ENCODE peak calls at places on chromosomes 2 and 18, in four cellular contexts. Q is PC-3, R is OCI-LY7, P is SK-N-SH. U is an unnamed sample.
A peak's percentile ranks its signal among the peaks of the same experiment; 100 is the strongest.

GRCh38 chr2:183541766-183542165 is 417.5 kb downstream of the NUP35 start:
- DNase-seq in Q (peak; percentile 46), R (no peak), P (no peak), U (no peak)

GRCh38 chr2:95343429-95344207 is 46.5 kb downstream of the KCNIP3 start:
- DNase-seq in Q (peak; percentile 78), R (no peak), P (no peak), U (no peak)

GRCh38 chr18:79876497-79876896 is 75.0 kb downstream of the SLC66A2 start:
- DNase-seq in Q (peak; percentile 52), R (no peak), P (peak; percentile 22), U (no peak)

GRCh38 chr2:88227446-88227845 is 57.3 kb downstream of the THNSL2 start:
- DNase-seq in Q (no peak), R (no peak), P (no peak), U (peak; percentile 26)

GRCh38 chr18:13316066-13316465 is 97.5 kb downstream of the LDLRAD4 start:
- DNase-seq in Q (no peak), R (peak; percentile 11), P (no peak), U (no peak)

GRCh38 chr2:127536707-127537106 is 1.2 kb downstream of the MYO7B start:
- DNase-seq in Q (no peak), R (no peak), P (no peak), U (no peak)

GRCh38 chr2:30272286-30272685 is 41.0 kb downstream of the LBH start:
- DNase-seq in Q (no peak), R (no peak), P (no peak), U (no peak)

GRCh38 chr2:187826023-187826422 is 271.8 kb upstream of the TFPI start:
- DNase-seq in Q (peak; percentile 15), R (no peak), P (peak; percentile 16), U (no peak)

GRCh38 chr18:6370886-6371635 is 43.6 kb downstream of the L3MBTL4 start:
- DNase-seq in Q (peak; percentile 46), R (no peak), P (peak; percentile 56), U (no peak)

GRCh38 chr2:84701880-84702279 is 179.0 kb downstream of the TRABD2A start:
- DNase-seq in Q (peak; percentile 11), R (no peak), P (no peak), U (no peak)

GRCh38 chr2:201273330-201273983 is 13.1 kb downstream of the CASP8 start:
- DNase-seq in Q (no peak), R (no peak), P (no peak), U (no peak)

GRCh38 chr2:55885129-55885943 is 38.2 kb downstream of the EFEMP1 start:
- DNase-seq in Q (peak; percentile 88), R (no peak), P (no peak), U (no peak)

GRCh38 chr18:2709316-2709715 is 53.8 kb downstream of the SMCHD1 start:
- DNase-seq in Q (no peak), R (no peak), P (no peak), U (no peak)

GRCh38 chr2:230202430-230203109 is 17.2 kb downstream of the SP110 start:
- DNase-seq in Q (no peak), R (peak; percentile 74), P (no peak), U (no peak)

GRCh38 chr2:115427436-115427835 is 985.0 kb downstream of the DPP10 start:
- DNase-seq in Q (no peak), R (no peak), P (no peak), U (no peak)

GRCh38 chr2:142545036-142545435 is 332.4 kb upstream of the KYNU start:
- DNase-seq in Q (no peak), R (no peak), P (no peak), U (no peak)

GRCh38 chr2:126978333-126978732 is 79.6 kb downstream of the TEX51 start:
- DNase-seq in Q (no peak), R (no peak), P (no peak), U (no peak)

GRCh38 chr2:178949584-178949983 is 100.4 kb downstream of the CCDC141 start:
- DNase-seq in Q (no peak), R (no peak), P (no peak), U (no peak)

GRCh38 chr2:178949151-178949550 is 100.8 kb downstream of the CCDC141 start:
- DNase-seq in Q (no peak), R (no peak), P (no peak), U (no peak)

GRCh38 chr2:178943745-178944144 is 106.2 kb downstream of the CCDC141 start:
- DNase-seq in Q (peak; percentile 10), R (no peak), P (no peak), U (no peak)

GRCh38 chr2:178947006-178947405 is 102.9 kb downstream of the CCDC141 start:
- DNase-seq in Q (no peak), R (no peak), P (no peak), U (no peak)

DNA sequence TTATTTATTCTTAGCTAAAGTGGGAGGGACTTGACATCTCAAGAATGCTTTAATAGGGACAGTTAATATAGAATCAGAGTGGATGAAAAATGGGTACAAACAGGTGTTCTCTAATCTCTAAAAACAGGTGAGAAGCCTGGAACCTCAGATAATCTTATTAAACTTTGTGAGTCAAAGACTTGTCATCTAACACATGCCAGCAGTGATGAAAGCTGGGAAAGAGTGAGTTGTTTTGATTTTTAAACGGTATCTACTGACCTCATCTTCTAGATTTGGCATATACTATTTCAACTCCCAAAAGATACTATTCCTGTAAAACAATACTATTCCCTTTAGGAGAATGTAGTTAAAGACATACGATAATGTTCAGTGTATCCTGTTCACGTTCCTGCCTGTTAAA is 103.4 kb downstream of the CCDC141 start:
- DNase-seq in Q (peak; percentile 16), R (no peak), P (no peak), U (no peak)
- H3K36me3 ChIP-seq in Q (no peaks in the 10 kb centered on the region), R (no peaks in the 10 kb centered on the region), P (no peaks in the 10 kb centered on the region), U (no peaks in the 10 kb centered on the region)

GRCh38 chr2:112472547-112473263 is 9.3 kb upstream of the TTL start:
- DNase-seq in Q (no peak), R (no peak), P (no peak), U (no peak)
- TF ChIP-seq EZH2phosphoT487 in Q (no peak), R (no peak), P (no peak), U (no peak)

GRCh38 chr2:39512434-39512935 is 75.4 kb upstream of the MAP4K3 start:
- DNase-seq in Q (no peak), R (no peak), P (no peak), U (no peak)

GRCh38 chr2:39513641-39514094 is 76.6 kb upstream of the MAP4K3 start:
- DNase-seq in Q (peak; percentile 97), R (peak; percentile 56), P (peak; percentile 57), U (peak; percentile 29)

GRCh38 chr2:39512941-39513340 is 75.9 kb upstream of the MAP4K3 start:
- DNase-seq in Q (no peak), R (no peak), P (no peak), U (no peak)

GRCh38 chr2:39511219-39511785 is 74.2 kb upstream of the MAP4K3 start:
- DNase-seq in Q (no peak), R (no peak), P (no peak), U (no peak)

GRCh38 chr2:39511786-39512433 is 74.8 kb upstream of the MAP4K3 start:
- DNase-seq in Q (no peak), R (no peak), P (no peak), U (peak; percentile 51)
- H3K4me3 ChIP-seq in Q (no peak overlapping the region), R (no peak overlapping the region), P (no peak overlapping the region), U (no peak overlapping the region)

GRCh38 chr18:31876707-31877106 is 66.2 kb downstream of the TRAPPC8 start:
- DNase-seq in Q (peak; percentile 18), R (no peak), P (no peak), U (no peak)

GRCh38 chr18:31875301-31875700 is 67.6 kb downstream of the TRAPPC8 start:
- DNase-seq in Q (no peak), R (no peak), P (no peak), U (no peak)

GRCh38 chr18:31878358-31878757 is 64.6 kb downstream of the TRAPPC8 start:
- DNase-seq in Q (no peak), R (no peak), P (no peak), U (no peak)

GRCh38 chr18:31877900-31878299 is 65.0 kb downstream of the TRAPPC8 start:
- DNase-seq in Q (no peak), R (no peak), P (no peak), U (no peak)

GRCh38 chr18:31880186-31880898 is 62.6 kb downstream of the TRAPPC8 start:
- DNase-seq in Q (no peak), R (no peak), P (no peak), U (no peak)
- H3K36me3 ChIP-seq in Q (no peaks in the 10 kb centered on the region), R (peaks cover 59% of the 10 kb centered on the region), P (peaks cover 5% of the 10 kb centered on the region), U (peaks cover 23% of the 10 kb centered on the region)

GRCh38 chr2:237859533-237860272 is at the start of gene RAMP1:
- DNase-seq in Q (peak; percentile 62), R (no peak), P (peak; percentile 81), U (peak; percentile 45)
- TF ChIP-seq EZH2phosphoT487 in Q (no peak), R (no peak), P (no peak), U (peak; percentile 74)

DNA sequence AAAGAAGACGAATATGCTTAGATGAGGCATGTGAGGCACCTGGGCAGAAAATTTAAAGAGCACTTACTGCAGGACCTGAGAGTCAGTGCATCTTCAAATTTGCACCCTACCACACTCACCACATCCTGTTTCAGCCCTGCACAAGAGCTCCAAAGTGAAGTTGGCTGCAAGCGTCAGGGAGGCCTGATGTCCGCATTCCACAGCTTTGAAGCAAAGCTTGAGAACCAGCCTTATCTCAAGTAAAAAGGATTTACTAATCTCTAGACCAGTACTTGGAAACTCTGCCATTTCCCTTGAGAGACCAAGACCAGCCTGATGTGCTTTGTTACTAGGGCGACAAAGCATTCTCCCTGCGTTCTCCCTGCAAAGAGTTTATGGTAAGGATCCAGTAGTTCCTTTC is 3.4 kb upstream of the ASNSD1 start:
- DNase-seq in Q (no peak), R (peak; percentile 26), P (no peak), U (no peak)
- H3K4me3 ChIP-seq in Q (no peak overlapping the region), R (no peak overlapping the region), P (no peak overlapping the region), U (no peak overlapping the region)

GRCh38 chr18:45900623-45901022 is 66.5 kb downstream of the EPG5 start:
- DNase-seq in Q (no peak), R (no peak), P (no peak), U (no peak)

GRCh38 chr18:45896991-45897390 is 70.1 kb downstream of the EPG5 start:
- DNase-seq in Q (no peak), R (no peak), P (no peak), U (no peak)

GRCh38 chr18:45896452-45896851 is 70.7 kb downstream of the EPG5 start:
- DNase-seq in Q (no peak), R (no peak), P (no peak), U (no peak)

GRCh38 chr18:45901654-45902210 is 65.4 kb downstream of the EPG5 start:
- DNase-seq in Q (no peak), R (no peak), P (no peak), U (no peak)
- H3K36me3 ChIP-seq in Q (no peaks in the 10 kb centered on the region), R (peaks cover 17% of the 10 kb centered on the region), P (peaks cover 81% of the 10 kb centered on the region), U (no peaks in the 10 kb centered on the region)

DNA sequence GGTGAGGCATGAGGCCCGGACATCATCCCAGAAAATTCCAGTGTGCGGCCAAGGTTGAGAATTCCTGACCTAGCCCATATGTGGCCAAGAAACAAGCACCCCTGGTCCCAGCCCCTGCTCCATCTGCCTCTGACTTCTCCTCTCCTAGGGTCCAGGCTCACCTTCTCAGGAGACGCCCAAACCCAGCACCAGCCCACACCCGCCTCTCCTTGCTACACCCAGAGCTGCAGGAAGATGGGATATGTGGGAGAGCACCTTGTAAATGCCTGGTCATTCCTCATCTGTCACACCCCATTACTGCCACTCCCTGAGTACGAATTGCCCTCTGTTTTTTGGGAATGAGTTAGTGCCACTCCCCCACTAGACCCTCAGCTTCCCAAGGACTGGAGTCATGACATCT is 7.3 kb upstream of the ATP6V1B1 start:
- DNase-seq in Q (no peak), R (no peak), P (no peak), U (no peak)
- TF ChIP-seq EZH2phosphoT487 in Q (no peak), R (no peak), P (no peak), U (no peak)